ENCODE peak calls at places on chromosome X, in six cellular contexts. One of them, this sample, is unnamed.
A peak's percentile ranks its signal among the peaks of the same experiment; 100 is the strongest.

GRCh38 chrX:148271263-148271662 is 229.2 kb upstream of the AFF2 start:
- DNase-seq in MM.1S: no peak
- DNase-seq in RWPE1: no peak
- DNase-seq in kidney: no peak
- DNase-seq in Calu3: no peak
- DNase-seq in GM20000: no peak
- DNase-seq in this sample: no peak

GRCh38 chrX:130124577-130124976 is 14.3 kb upstream of the ELF4 start:
- DNase-seq in MM.1S: no peak
- DNase-seq in RWPE1: no peak
- DNase-seq in kidney: no peak
- DNase-seq in Calu3: no peak
- DNase-seq in GM20000: no peak
- DNase-seq in this sample: no peak

GRCh38 chrX:21132686-21133393 is 241.4 kb upstream of the CNKSR2 start:
- DNase-seq in MM.1S: no peak
- DNase-seq in RWPE1: no peak
- DNase-seq in kidney: no peak
- DNase-seq in Calu3: no peak
- DNase-seq in GM20000: no peak
- DNase-seq in this sample: no peak

GRCh38 chrX:103674531-103675454 is 11.7 kb downstream of the MORF4L2 start:
- DNase-seq in MM.1S: no peak
- DNase-seq in RWPE1: no peak
- DNase-seq in kidney: no peak
- DNase-seq in Calu3: no peak
- DNase-seq in GM20000: no peak
- DNase-seq in this sample: no peak

GRCh38 chrX:40009462-40009851 is 88.3 kb downstream of the BCOR start:
- DNase-seq in MM.1S: no peak
- DNase-seq in RWPE1: no peak
- DNase-seq in kidney: no peak
- DNase-seq in Calu3: no peak
- DNase-seq in GM20000: no peak
- DNase-seq in this sample: peak; percentile 52

GRCh38 chrX:51893931-51894696 is 691 bp downstream of the MAGED1 start:
- DNase-seq in MM.1S: peak; percentile 6
- DNase-seq in RWPE1: peak; percentile 2
- DNase-seq in kidney: no peak
- DNase-seq in Calu3: peak; percentile 7
- DNase-seq in GM20000: no peak
- DNase-seq in this sample: peak; percentile 42

GRCh38 chrX:42691196-42691595 is 86.8 kb downstream of the PPP1R2C start:
- DNase-seq in MM.1S: no peak
- DNase-seq in RWPE1: no peak
- DNase-seq in kidney: no peak
- DNase-seq in Calu3: no peak
- DNase-seq in GM20000: no peak
- DNase-seq in this sample: no peak

GRCh38 chrX:19593684-19594083 is 78.4 kb upstream of the MAP3K15 start:
- DNase-seq in MM.1S: peak; percentile 42
- DNase-seq in RWPE1: peak; percentile 24
- DNase-seq in kidney: no peak
- DNase-seq in Calu3: peak; percentile 29
- DNase-seq in GM20000: peak; percentile 4
- DNase-seq in this sample: no peak

GRCh38 chrX:74534569-74535038 is 79.8 kb downstream of the RLIM start:
- DNase-seq in MM.1S: no peak
- DNase-seq in RWPE1: no peak
- DNase-seq in kidney: no peak
- DNase-seq in Calu3: no peak
- DNase-seq in GM20000: peak; percentile 11
- DNase-seq in this sample: no peak

GRCh38 chrX:150768580-150769190 is 75.5 kb downstream of the MTMR1 start:
- DNase-seq in MM.1S: no peak
- DNase-seq in RWPE1: no peak
- DNase-seq in kidney: peak; percentile 66
- DNase-seq in Calu3: no peak
- DNase-seq in GM20000: no peak
- DNase-seq in this sample: no peak

GRCh38 chrX:149145845-149146285 is 359.2 kb downstream of the IDS start:
- DNase-seq in MM.1S: no peak
- DNase-seq in RWPE1: no peak
- DNase-seq in kidney: no peak
- DNase-seq in Calu3: no peak
- DNase-seq in GM20000: peak; percentile 3
- DNase-seq in this sample: no peak

GRCh38 chrX:77668391-77669237 is 117.4 kb downstream of the ATRX start:
- DNase-seq in MM.1S: no peak
- DNase-seq in RWPE1: peak; percentile 2
- DNase-seq in kidney: no peak
- DNase-seq in Calu3: peak; percentile 15
- DNase-seq in GM20000: no peak
- DNase-seq in this sample: no peak

GRCh38 chrX:125205918-125206665 is 113.6 kb upstream of the TEX13C start:
- DNase-seq in MM.1S: no peak
- DNase-seq in RWPE1: no peak
- DNase-seq in kidney: no peak
- DNase-seq in Calu3: no peak
- DNase-seq in GM20000: no peak
- DNase-seq in this sample: peak; percentile 61

GRCh38 chrX:41666251-41666650 is 22.5 kb upstream of the GPR34 start:
- DNase-seq in MM.1S: no peak
- DNase-seq in RWPE1: no peak
- DNase-seq in kidney: no peak
- DNase-seq in Calu3: peak; percentile 4
- DNase-seq in GM20000: no peak
- DNase-seq in this sample: no peak

GRCh38 chrX:102546818-102547493 is 30.4 kb upstream of the TMSB15A start:
- DNase-seq in MM.1S: no peak
- DNase-seq in RWPE1: no peak
- DNase-seq in kidney: no peak
- DNase-seq in Calu3: no peak
- DNase-seq in GM20000: peak; percentile 28
- DNase-seq in this sample: no peak

GRCh38 chrX:107205770-107206696 is at the start of the genes DNAAF6 and NUP62CL:
- DNase-seq in MM.1S: peak; percentile 85
- DNase-seq in RWPE1: peak; percentile 84
- DNase-seq in kidney: peak; percentile 88
- DNase-seq in Calu3: peak; percentile 84
- DNase-seq in GM20000: peak; percentile 71
- DNase-seq in this sample: peak; percentile 82

GRCh38 chrX:99722094-99722493 is 688.0 kb downstream of the PCDH19 start:
- DNase-seq in MM.1S: no peak
- DNase-seq in RWPE1: no peak
- DNase-seq in kidney: no peak
- DNase-seq in Calu3: no peak
- DNase-seq in GM20000: no peak
- DNase-seq in this sample: no peak

GRCh38 chrX:118373538-118373937 is 27.6 kb downstream of the WDR44 start:
- DNase-seq in MM.1S: no peak
- DNase-seq in RWPE1: no peak
- DNase-seq in kidney: no peak
- DNase-seq in Calu3: no peak
- DNase-seq in GM20000: no peak
- DNase-seq in this sample: no peak

GRCh38 chrX:124362761-124363160 is 16.4 kb downstream of the SH2D1A start:
- DNase-seq in MM.1S: no peak
- DNase-seq in RWPE1: no peak
- DNase-seq in kidney: no peak
- DNase-seq in Calu3: no peak
- DNase-seq in GM20000: no peak
- DNase-seq in this sample: no peak

GRCh38 chrX:38817004-38817703 is 15.9 kb downstream of the MID1IP1 start:
- DNase-seq in MM.1S: no peak
- DNase-seq in RWPE1: no peak
- DNase-seq in kidney: no peak
- DNase-seq in Calu3: peak; percentile 13
- DNase-seq in GM20000: peak; percentile 3
- DNase-seq in this sample: peak; percentile 3

GRCh38 chrX:40158036-40158706 is 60.4 kb upstream of the BCOR start:
- DNase-seq in MM.1S: no peak
- DNase-seq in RWPE1: no peak
- DNase-seq in kidney: no peak
- DNase-seq in Calu3: peak; percentile 53
- DNase-seq in GM20000: peak; percentile 84
- DNase-seq in this sample: peak; percentile 55

GRCh38 chrX:101219840-101220191 is 230 bp downstream of the DRP2 start:
- DNase-seq in MM.1S: no peak
- DNase-seq in RWPE1: no peak
- DNase-seq in kidney: no peak
- DNase-seq in Calu3: no peak
- DNase-seq in GM20000: no peak
- DNase-seq in this sample: peak; percentile 5

GRCh38 chrX:519741-520140 is 110.8 kb upstream of the SHOX start:
- DNase-seq in MM.1S: no peak
- DNase-seq in RWPE1: no peak
- DNase-seq in kidney: no peak
- DNase-seq in Calu3: no peak
- DNase-seq in GM20000: no peak
- DNase-seq in this sample: no peak

GRCh38 chrX:37921758-37922157 is 74.4 kb upstream of the DYNLT3 start:
- DNase-seq in MM.1S: no peak
- DNase-seq in RWPE1: peak; percentile 41
- DNase-seq in kidney: no peak
- DNase-seq in Calu3: no peak
- DNase-seq in GM20000: no peak
- DNase-seq in this sample: no peak

GRCh38 chrX:136386173-136386572 is 85.4 kb downstream of the ADGRG4 start:
- DNase-seq in MM.1S: no peak
- DNase-seq in RWPE1: no peak
- DNase-seq in kidney: no peak
- DNase-seq in Calu3: no peak
- DNase-seq in GM20000: no peak
- DNase-seq in this sample: no peak

GRCh38 chrX:9659571-9660195 is 106.0 kb downstream of the GPR143 start:
- DNase-seq in MM.1S: no peak
- DNase-seq in RWPE1: no peak
- DNase-seq in kidney: no peak
- DNase-seq in Calu3: no peak
- DNase-seq in GM20000: no peak
- DNase-seq in this sample: no peak

GRCh38 chrX:3026074-3026588 is 15.1 kb upstream of the ARSF start:
- DNase-seq in MM.1S: no peak
- DNase-seq in RWPE1: peak; percentile 27
- DNase-seq in kidney: no peak
- DNase-seq in Calu3: peak; percentile 34
- DNase-seq in GM20000: no peak
- DNase-seq in this sample: no peak

GRCh38 chrX:155027509-155028066 is 944 bp downstream of the FUNDC2 start:
- DNase-seq in MM.1S: peak; percentile 34
- DNase-seq in RWPE1: peak; percentile 4
- DNase-seq in kidney: no peak
- DNase-seq in Calu3: no peak
- DNase-seq in GM20000: no peak
- DNase-seq in this sample: no peak

GRCh38 chrX:110755061-110755460 is 40.6 kb downstream of the CHRDL1 start:
- DNase-seq in MM.1S: no peak
- DNase-seq in RWPE1: no peak
- DNase-seq in kidney: no peak
- DNase-seq in Calu3: no peak
- DNase-seq in GM20000: no peak
- DNase-seq in this sample: no peak

GRCh38 chrX:57445046-57445445 is 146.8 kb upstream of the ZXDB start:
- DNase-seq in MM.1S: no peak
- DNase-seq in RWPE1: no peak
- DNase-seq in kidney: no peak
- DNase-seq in Calu3: no peak
- DNase-seq in GM20000: no peak
- DNase-seq in this sample: no peak
- TF ChIP-seq CTCF in MM.1S: no peak
- TF ChIP-seq CTCF in RWPE1: no peak
- TF ChIP-seq CTCF in kidney: no peak
- TF ChIP-seq CTCF in Calu3: no peak
- TF ChIP-seq CTCF in GM20000: no peak
- TF ChIP-seq CTCF in this sample: no peak

GRCh38 chrX:71828086-71828485 is 64.9 kb downstream of the CXorf49B start:
- DNase-seq in MM.1S: no peak
- DNase-seq in RWPE1: no peak
- DNase-seq in kidney: no peak
- DNase-seq in Calu3: no peak
- DNase-seq in GM20000: no peak
- DNase-seq in this sample: no peak

DNA sequence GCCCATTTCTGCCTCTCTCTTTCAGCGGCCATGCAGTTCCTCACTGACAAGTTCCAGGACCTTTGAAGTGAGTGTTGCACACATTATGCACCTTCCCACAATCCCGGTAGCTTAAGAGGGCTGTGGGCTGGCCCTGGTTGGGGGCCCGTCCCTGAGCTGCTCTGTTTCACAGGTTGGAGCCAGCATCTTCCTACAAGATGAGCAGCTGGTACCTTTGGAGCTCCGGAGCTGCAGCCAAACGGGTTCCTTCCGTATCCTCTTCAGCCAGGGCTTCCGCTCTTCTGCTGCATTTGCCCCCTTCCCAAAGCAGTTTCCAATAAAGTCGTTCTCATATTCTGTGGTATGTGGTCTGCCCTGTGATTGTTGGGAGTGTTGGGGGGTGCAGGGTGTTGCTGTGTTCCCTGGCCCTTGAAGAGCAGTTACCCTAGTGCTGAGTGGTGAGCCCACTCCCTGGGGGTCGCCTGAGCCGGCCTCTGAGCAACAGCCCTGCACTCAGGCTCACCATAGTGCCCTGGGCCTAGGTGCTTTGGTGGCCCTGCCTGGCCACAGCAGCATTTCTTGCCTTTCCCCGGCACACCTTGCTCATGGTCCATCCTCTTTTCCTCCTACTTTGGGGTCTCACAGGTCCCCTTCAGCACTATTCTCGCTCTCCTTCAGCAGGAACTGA is 60.4 kb downstream of the CXorf49B start:
- DNase-seq in MM.1S: no peak
- DNase-seq in RWPE1: no peak
- DNase-seq in kidney: peak; percentile 54
- DNase-seq in Calu3: no peak
- DNase-seq in GM20000: no peak
- DNase-seq in this sample: no peak
- TF ChIP-seq CTCF in MM.1S: no peak
- TF ChIP-seq CTCF in RWPE1: no peak
- TF ChIP-seq CTCF in kidney: no peak
- TF ChIP-seq CTCF in Calu3: no peak
- TF ChIP-seq CTCF in GM20000: no peak
- TF ChIP-seq CTCF in this sample: no peak

DNA sequence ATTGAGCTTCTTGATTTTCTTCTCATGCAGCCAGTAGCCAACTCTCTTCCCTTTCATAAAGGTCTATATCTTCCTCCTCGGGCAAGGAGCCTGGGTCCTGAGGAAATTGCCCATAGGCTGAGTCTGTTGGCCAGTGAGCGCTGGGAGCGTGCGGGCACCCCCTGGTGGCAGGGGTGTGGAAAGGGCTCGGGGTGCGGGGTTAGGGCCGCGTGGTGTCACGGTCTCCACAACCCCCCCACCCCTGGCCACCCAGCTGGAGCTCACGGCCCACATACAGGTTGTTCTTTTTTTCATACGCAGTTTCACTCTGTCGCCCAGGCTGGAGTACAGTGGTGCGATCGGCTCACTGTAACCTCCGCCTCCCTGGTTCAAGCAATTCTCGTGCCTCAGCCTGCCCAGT is 13.1 kb downstream of the RBM10 start:
- DNase-seq in MM.1S: no peak
- DNase-seq in RWPE1: no peak
- DNase-seq in kidney: no peak
- DNase-seq in Calu3: no peak
- DNase-seq in GM20000: no peak
- DNase-seq in this sample: no peak
- TF ChIP-seq CTCF in MM.1S: no peak
- TF ChIP-seq CTCF in RWPE1: no peak
- TF ChIP-seq CTCF in kidney: no peak
- TF ChIP-seq CTCF in Calu3: no peak
- TF ChIP-seq CTCF in GM20000: no peak
- TF ChIP-seq CTCF in this sample: no peak

GRCh38 chrX:134603806-134604700 is 54.2 kb downstream of the PLAC1 start:
- DNase-seq in MM.1S: no peak
- DNase-seq in RWPE1: peak; percentile 70
- DNase-seq in kidney: no peak
- DNase-seq in Calu3: no peak
- DNase-seq in GM20000: no peak
- DNase-seq in this sample: no peak
- TF ChIP-seq CTCF in MM.1S: no peak
- TF ChIP-seq CTCF in RWPE1: peak; percentile 25
- TF ChIP-seq CTCF in kidney: no peak
- TF ChIP-seq CTCF in Calu3: no peak
- TF ChIP-seq CTCF in GM20000: no peak
- TF ChIP-seq CTCF in this sample: no peak

This sample was measured in nephron progenitor cell.